ENCODE peak calls at places on chromosome 17, in nine cellular contexts. One of them, this sample, is unnamed.
A peak's percentile ranks its signal among the peaks of the same experiment; 100 is the strongest.

GRCh38 chr17:34126965-34127364 is 128.1 kb upstream of the CCL2 start:
- DNase-seq in T1000: no peak
- DNase-seq in breast epithelium: no peak
- DNase-seq in pancreas: no peak
- DNase-seq in cardiac muscle cell: no peak
- DNase-seq in C1 segment of cervical spinal cord: no peak
- DNase-seq in naive thymus-derived CD4-positive, alpha-beta T cell: no peak
- DNase-seq in nucleus accumbens: no peak
- DNase-seq in islet precursor cell: peak; percentile 37
- DNase-seq in this sample: no peak

GRCh38 chr17:49895812-49896211 is 47.9 kb upstream of the TAC4 start:
- DNase-seq in T1000: no peak
- DNase-seq in breast epithelium: no peak
- DNase-seq in pancreas: no peak
- DNase-seq in cardiac muscle cell: no peak
- DNase-seq in C1 segment of cervical spinal cord: no peak
- DNase-seq in naive thymus-derived CD4-positive, alpha-beta T cell: no peak
- DNase-seq in nucleus accumbens: no peak
- DNase-seq in islet precursor cell: no peak
- DNase-seq in this sample: no peak

GRCh38 chr17:81317992-81318391 is 22.9 kb upstream of the SLC38A10 start:
- DNase-seq in T1000: no peak
- DNase-seq in breast epithelium: no peak
- DNase-seq in pancreas: no peak
- DNase-seq in cardiac muscle cell: no peak
- DNase-seq in C1 segment of cervical spinal cord: no peak
- DNase-seq in naive thymus-derived CD4-positive, alpha-beta T cell: no peak
- DNase-seq in nucleus accumbens: no peak
- DNase-seq in islet precursor cell: no peak
- DNase-seq in this sample: no peak

GRCh38 chr17:74519951-74520553 is 11.2 kb downstream of the CD300LB start:
- DNase-seq in T1000: no peak
- DNase-seq in breast epithelium: peak; percentile 33
- DNase-seq in pancreas: no peak
- DNase-seq in cardiac muscle cell: no peak
- DNase-seq in C1 segment of cervical spinal cord: no peak
- DNase-seq in naive thymus-derived CD4-positive, alpha-beta T cell: no peak
- DNase-seq in nucleus accumbens: no peak
- DNase-seq in islet precursor cell: peak; percentile 19
- DNase-seq in this sample: no peak

GRCh38 chr17:81930142-81931125 is 2.9 kb upstream of the MAFG start:
- DNase-seq in T1000: no peak
- DNase-seq in breast epithelium: no peak
- DNase-seq in pancreas: no peak
- DNase-seq in cardiac muscle cell: no peak
- DNase-seq in C1 segment of cervical spinal cord: no peak
- DNase-seq in naive thymus-derived CD4-positive, alpha-beta T cell: no peak
- DNase-seq in nucleus accumbens: no peak
- DNase-seq in islet precursor cell: no peak
- DNase-seq in this sample: no peak

GRCh38 chr17:37827905-37828304 is 83.0 kb upstream of the HNF1B start:
- DNase-seq in T1000: no peak
- DNase-seq in breast epithelium: no peak
- DNase-seq in pancreas: no peak
- DNase-seq in cardiac muscle cell: no peak
- DNase-seq in C1 segment of cervical spinal cord: no peak
- DNase-seq in naive thymus-derived CD4-positive, alpha-beta T cell: no peak
- DNase-seq in nucleus accumbens: no peak
- DNase-seq in islet precursor cell: no peak
- DNase-seq in this sample: no peak

GRCh38 chr17:62703776-62704380 is 76.4 kb downstream of the MRC2 start:
- DNase-seq in T1000: peak; percentile 90
- DNase-seq in breast epithelium: peak; percentile 78
- DNase-seq in pancreas: peak; percentile 76
- DNase-seq in cardiac muscle cell: peak; percentile 87
- DNase-seq in C1 segment of cervical spinal cord: peak; percentile 25
- DNase-seq in naive thymus-derived CD4-positive, alpha-beta T cell: peak; percentile 77
- DNase-seq in nucleus accumbens: peak; percentile 74
- DNase-seq in islet precursor cell: peak; percentile 94
- DNase-seq in this sample: peak; percentile 81

GRCh38 chr17:66381701-66382362 is 79.4 kb downstream of the PRKCA start:
- DNase-seq in T1000: no peak
- DNase-seq in breast epithelium: no peak
- DNase-seq in pancreas: no peak
- DNase-seq in cardiac muscle cell: no peak
- DNase-seq in C1 segment of cervical spinal cord: no peak
- DNase-seq in naive thymus-derived CD4-positive, alpha-beta T cell: no peak
- DNase-seq in nucleus accumbens: no peak
- DNase-seq in islet precursor cell: no peak
- DNase-seq in this sample: no peak

GRCh38 chr17:39461911-39462641 is 790 bp downstream of the CDK12 start:
- DNase-seq in T1000: peak; percentile 21
- DNase-seq in breast epithelium: no peak
- DNase-seq in pancreas: peak; percentile 36
- DNase-seq in cardiac muscle cell: peak; percentile 64
- DNase-seq in C1 segment of cervical spinal cord: no peak
- DNase-seq in naive thymus-derived CD4-positive, alpha-beta T cell: no peak
- DNase-seq in nucleus accumbens: peak; percentile 50
- DNase-seq in islet precursor cell: peak; percentile 64
- DNase-seq in this sample: no peak

GRCh38 chr17:21674242-21674731 is 18.0 kb upstream of the KCNJ18 start:
- DNase-seq in T1000: no peak
- DNase-seq in breast epithelium: no peak
- DNase-seq in pancreas: no peak
- DNase-seq in cardiac muscle cell: no peak
- DNase-seq in C1 segment of cervical spinal cord: no peak
- DNase-seq in naive thymus-derived CD4-positive, alpha-beta T cell: no peak
- DNase-seq in nucleus accumbens: no peak
- DNase-seq in islet precursor cell: peak; percentile 58
- DNase-seq in this sample: no peak

GRCh38 chr17:58339775-58340622 is 11.4 kb upstream of the TSPOAP1 start:
- DNase-seq in T1000: no peak
- DNase-seq in breast epithelium: no peak
- DNase-seq in pancreas: no peak
- DNase-seq in cardiac muscle cell: no peak
- DNase-seq in C1 segment of cervical spinal cord: no peak
- DNase-seq in naive thymus-derived CD4-positive, alpha-beta T cell: no peak
- DNase-seq in nucleus accumbens: no peak
- DNase-seq in islet precursor cell: peak; percentile 56
- DNase-seq in this sample: no peak

GRCh38 chr17:81254955-81255717 is 16.0 kb downstream of the NDUFAF8 start:
- DNase-seq in T1000: peak; percentile 17
- DNase-seq in breast epithelium: peak; percentile 81
- DNase-seq in pancreas: peak; percentile 83
- DNase-seq in cardiac muscle cell: peak; percentile 91
- DNase-seq in C1 segment of cervical spinal cord: no peak
- DNase-seq in naive thymus-derived CD4-positive, alpha-beta T cell: no peak
- DNase-seq in nucleus accumbens: peak; percentile 37
- DNase-seq in islet precursor cell: peak; percentile 89
- DNase-seq in this sample: peak; percentile 33

GRCh38 chr17:281365-281999 is 71.1 kb downstream of the RPH3AL start:
- DNase-seq in T1000: no peak
- DNase-seq in breast epithelium: peak; percentile 37
- DNase-seq in pancreas: no peak
- DNase-seq in cardiac muscle cell: no peak
- DNase-seq in C1 segment of cervical spinal cord: no peak
- DNase-seq in naive thymus-derived CD4-positive, alpha-beta T cell: no peak
- DNase-seq in nucleus accumbens: no peak
- DNase-seq in islet precursor cell: no peak
- DNase-seq in this sample: no peak

GRCh38 chr17:3985800-3986199 is 21.6 kb upstream of the ATP2A3 start:
- DNase-seq in T1000: no peak
- DNase-seq in breast epithelium: no peak
- DNase-seq in pancreas: no peak
- DNase-seq in cardiac muscle cell: no peak
- DNase-seq in C1 segment of cervical spinal cord: no peak
- DNase-seq in naive thymus-derived CD4-positive, alpha-beta T cell: no peak
- DNase-seq in nucleus accumbens: no peak
- DNase-seq in islet precursor cell: peak; percentile 47
- DNase-seq in this sample: no peak

GRCh38 chr17:80132906-80133625 is 13.9 kb downstream of the EIF4A3 start:
- DNase-seq in T1000: no peak
- DNase-seq in breast epithelium: no peak
- DNase-seq in pancreas: no peak
- DNase-seq in cardiac muscle cell: no peak
- DNase-seq in C1 segment of cervical spinal cord: no peak
- DNase-seq in naive thymus-derived CD4-positive, alpha-beta T cell: no peak
- DNase-seq in nucleus accumbens: no peak
- DNase-seq in islet precursor cell: no peak
- DNase-seq in this sample: no peak

GRCh38 chr17:80287806-80288579 is 27.3 kb downstream of the RNF213 start:
- DNase-seq in T1000: no peak
- DNase-seq in breast epithelium: no peak
- DNase-seq in pancreas: no peak
- DNase-seq in cardiac muscle cell: no peak
- DNase-seq in C1 segment of cervical spinal cord: no peak
- DNase-seq in naive thymus-derived CD4-positive, alpha-beta T cell: no peak
- DNase-seq in nucleus accumbens: peak; percentile 27
- DNase-seq in islet precursor cell: peak; percentile 75
- DNase-seq in this sample: peak; percentile 51

GRCh38 chr17:75430159-75430748 is 24.8 kb upstream of the GRB2 start:
- DNase-seq in T1000: peak; percentile 33
- DNase-seq in breast epithelium: no peak
- DNase-seq in pancreas: no peak
- DNase-seq in cardiac muscle cell: peak; percentile 56
- DNase-seq in C1 segment of cervical spinal cord: no peak
- DNase-seq in naive thymus-derived CD4-positive, alpha-beta T cell: no peak
- DNase-seq in nucleus accumbens: no peak
- DNase-seq in islet precursor cell: peak; percentile 97
- DNase-seq in this sample: no peak

GRCh38 chr17:56297142-56297541 is 143.9 kb downstream of the ANKFN1 start:
- DNase-seq in T1000: no peak
- DNase-seq in breast epithelium: no peak
- DNase-seq in pancreas: no peak
- DNase-seq in cardiac muscle cell: no peak
- DNase-seq in C1 segment of cervical spinal cord: no peak
- DNase-seq in naive thymus-derived CD4-positive, alpha-beta T cell: peak; percentile 23
- DNase-seq in nucleus accumbens: no peak
- DNase-seq in islet precursor cell: peak; percentile 70
- DNase-seq in this sample: no peak

GRCh38 chr17:79298801-79299200 is 224.2 kb downstream of the ENGASE start:
- DNase-seq in T1000: no peak
- DNase-seq in breast epithelium: no peak
- DNase-seq in pancreas: no peak
- DNase-seq in cardiac muscle cell: no peak
- DNase-seq in C1 segment of cervical spinal cord: no peak
- DNase-seq in naive thymus-derived CD4-positive, alpha-beta T cell: no peak
- DNase-seq in nucleus accumbens: no peak
- DNase-seq in islet precursor cell: no peak
- DNase-seq in this sample: no peak

GRCh38 chr17:51372345-51373004 is 112.1 kb downstream of the UTP18 start:
- DNase-seq in T1000: no peak
- DNase-seq in breast epithelium: no peak
- DNase-seq in pancreas: peak; percentile 11
- DNase-seq in cardiac muscle cell: no peak
- DNase-seq in C1 segment of cervical spinal cord: no peak
- DNase-seq in naive thymus-derived CD4-positive, alpha-beta T cell: no peak
- DNase-seq in nucleus accumbens: peak; percentile 75
- DNase-seq in islet precursor cell: no peak
- DNase-seq in this sample: peak; percentile 13

GRCh38 chr17:57033296-57033695 is 51.8 kb upstream of the AKAP1 start:
- DNase-seq in T1000: no peak
- DNase-seq in breast epithelium: no peak
- DNase-seq in pancreas: no peak
- DNase-seq in cardiac muscle cell: peak; percentile 65
- DNase-seq in C1 segment of cervical spinal cord: no peak
- DNase-seq in naive thymus-derived CD4-positive, alpha-beta T cell: no peak
- DNase-seq in nucleus accumbens: no peak
- DNase-seq in islet precursor cell: no peak
- DNase-seq in this sample: no peak